ENCODE peak calls at places on chromosome 19, in six cellular contexts. O is HepG2; L is foreskin keratinocyte; B is activated naive CD4-positive, alpha-beta T cell treated with anti-CD3 and anti-CD28 coated beads, Interleukin-2, amount 50 U/mL, for 72 hours; J is activated CD8-positive, alpha-beta T cell treated with anti-CD3 and anti-CD28 coated beads for 36 hours; E is stimulated activated naive CD8-positive, alpha-beta T cell treated with anti-CD3 and anti-CD28 coated beads, Interleukin-15, amount 100 ng/mL, for 72 hours. Y is an unnamed sample.

GRCh38 chr19:7971553-7972520 is 28.4 kb upstream of the TIMM44 start:
- ATAC-seq in O (peak), L (no peak), B (no peak), J (no peak), E (no peak), Y (peak)

GRCh38 chr19:4991538-4991937 is 22.6 kb downstream of the KDM4B start:
- ATAC-seq in O (no peak), L (no peak), B (no peak), J (no peak), E (no peak), Y (no peak)

GRCh38 chr19:4624301-4624700 is 15.0 kb upstream of the TNFAIP8L1 start:
- ATAC-seq in O (peak), L (no peak), B (no peak), J (no peak), E (no peak), Y (no peak)

GRCh38 chr19:47438793-47439220 is 19.5 kb upstream of the MEIS3 start:
- ATAC-seq in O (peak), L (no peak), B (no peak), J (no peak), E (no peak), Y (no peak)

GRCh38 chr19:15170345-15170744 is 30.4 kb downstream of the NOTCH3 start:
- ATAC-seq in O (no peak), L (no peak), B (no peak), J (no peak), E (no peak), Y (no peak)

GRCh38 chr19:29006057-29006735 is 206.8 kb downstream of the UQCRFS1 start:
- ATAC-seq in O (no peak), L (no peak), B (no peak), J (no peak), E (no peak), Y (peak)

GRCh38 chr19:41426116-41426841 is 895 bp downstream of the B3GNT8 start:
- ATAC-seq in O (peak), L (no peak), B (no peak), J (no peak), E (peak), Y (no peak)

GRCh38 chr19:34041922-34042521 is 130.3 kb upstream of the LSM14A start:
- ATAC-seq in O (peak), L (no peak), B (peak), J (peak), E (peak), Y (peak)

GRCh38 chr19:39014037-39014436 is 18.3 kb downstream of the FBXO27 start:
- ATAC-seq in O (no peak), L (no peak), B (no peak), J (no peak), E (no peak), Y (no peak)

GRCh38 chr19:1766800-1767352 is 13.6 kb downstream of the ONECUT3 start:
- ATAC-seq in O (no peak), L (no peak), B (peak), J (peak), E (no peak), Y (no peak)

GRCh38 chr19:17370026-17370587 is 7.0 kb downstream of the PLVAP start:
- ATAC-seq in O (no peak), L (no peak), B (no peak), J (peak), E (peak), Y (no peak)

GRCh38 chr19:41939861-41940442 is 11.7 kb upstream of the ERFL start:
- ATAC-seq in O (no peak), L (no peak), B (peak), J (peak), E (peak), Y (peak)